ENCODE peak calls at places on chromosome 6, in seven cellular contexts. W, K, Y, C, L, T and S are unnamed samples.

GRCh38 chr6:121584591-121585369 is 149.3 kb downstream of the GJA1 start:
- DNase-seq in W (no peak), K (no peak), Y (peak; percentile 35), C (no peak), L (no peak), T (no peak), S (no peak)

GRCh38 chr6:147226163-147226724 is 22.0 kb downstream of the STXBP5 start:
- DNase-seq in W (no peak), K (no peak), Y (no peak), C (no peak), L (no peak), T (no peak), S (no peak)

GRCh38 chr6:142210606-142211005 is 63.5 kb downstream of the VTA1 start:
- DNase-seq in W (no peak), K (no peak), Y (no peak), C (no peak), L (no peak), T (no peak), S (no peak)

GRCh38 chr6:41571066-41571780 is 25.0 kb downstream of the FOXP4 start:
- DNase-seq in W (peak; percentile 47), K (no peak), Y (peak; percentile 44), C (no peak), L (no peak), T (no peak), S (no peak)

GRCh38 chr6:91708534-91708933 is 1121.7 kb upstream of the MAP3K7 start:
- DNase-seq in W (no peak), K (no peak), Y (no peak), C (no peak), L (no peak), T (no peak), S (no peak)

GRCh38 chr6:26322645-26323482 is 42.1 kb upstream of the BTN3A2 start:
- DNase-seq in W (peak; percentile 64), K (no peak), Y (peak; percentile 61), C (peak; percentile 26), L (peak; percentile 90), T (no peak), S (peak; percentile 81)

GRCh38 chr6:116405663-116406329 is 35.0 kb downstream of the DSE start:
- DNase-seq in W (no peak), K (no peak), Y (no peak), C (no peak), L (peak; percentile 30), T (peak; percentile 20), S (no peak)

GRCh38 chr6:14046476-14047068 is 71.0 kb upstream of the CD83 start:
- DNase-seq in W (peak; percentile 64), K (no peak), Y (peak; percentile 78), C (no peak), L (peak; percentile 68), T (peak; percentile 48), S (peak; percentile 66)

GRCh38 chr6:17311595-17312311 is 30.6 kb downstream of the RBM24 start:
- DNase-seq in W (no peak), K (no peak), Y (peak; percentile 13), C (no peak), L (no peak), T (no peak), S (no peak)

GRCh38 chr6:75579951-75580350 is 21.7 kb upstream of the SENP6 start:
- DNase-seq in W (no peak), K (no peak), Y (no peak), C (no peak), L (no peak), T (no peak), S (no peak)

GRCh38 chr6:109073344-109074235 is 21.1 kb downstream of the SESN1 start:
- DNase-seq in W (peak; percentile 33), K (no peak), Y (peak; percentile 59), C (peak; percentile 23), L (peak; percentile 61), T (peak; percentile 33), S (no peak)

GRCh38 chr6:17562636-17563035 is 37.5 kb upstream of the FAM8A1 start:
- DNase-seq in W (no peak), K (no peak), Y (no peak), C (no peak), L (no peak), T (no peak), S (no peak)